ENCODE peak calls at places on chromosomes 1 and 21, in seven cellular contexts. A, Z, B, X, O, C and E are unnamed samples.

GRCh38 chr1:201022824-201023516 is 544 bp downstream of the KIF21B start:
- DNase-seq in A (peak), Z (peak), B (no peak), X (no peak), O (no peak), C (no peak), E (peak)

GRCh38 chr1:51644533-51645197 is 27.8 kb downstream of the OSBPL9 start:
- DNase-seq in A (no peak), Z (no peak), B (peak), X (peak), O (no peak), C (peak), E (no peak)

GRCh38 chr1:3908886-3909517 is 8.9 kb upstream of the C1orf174 start:
- DNase-seq in A (no peak), Z (no peak), B (no peak), X (no peak), O (no peak), C (no peak), E (no peak)

GRCh38 chr1:111967886-111968285 is 21.6 kb downstream of the KCND3 start:
- DNase-seq in A (no peak), Z (no peak), B (no peak), X (no peak), O (no peak), C (no peak), E (no peak)

GRCh38 chr1:6577831-6578525 is 1.8 kb upstream of the ZBTB48 start:
- DNase-seq in A (no peak), Z (peak), B (no peak), X (no peak), O (no peak), C (no peak), E (no peak)

GRCh38 chr21:46055863-46056281 is 42.0 kb upstream of the COL6A2 start:
- DNase-seq in A (no peak), Z (no peak), B (no peak), X (peak), O (peak), C (peak), E (no peak)

GRCh38 chr1:43980255-43981134 is 1.5 kb downstream of the B4GALT2 start:
- DNase-seq in A (no peak), Z (peak), B (no peak), X (peak), O (no peak), C (no peak), E (no peak)

GRCh38 chr1:205077934-205078311 is 6.3 kb downstream of the TMEM81 start:
- DNase-seq in A (no peak), Z (no peak), B (no peak), X (no peak), O (no peak), C (no peak), E (no peak)

GRCh38 chr1:192807968-192808587 is 761 bp upstream of the RGS2 start:
- DNase-seq in A (no peak), Z (no peak), B (no peak), X (peak), O (no peak), C (peak), E (peak)

GRCh38 chr1:192810253-192810880 is 1.5 kb downstream of the RGS2 start:
- DNase-seq in A (peak), Z (no peak), B (no peak), X (peak), O (no peak), C (peak), E (peak)

GRCh38 chr1:192807221-192807967 is 1.4 kb upstream of the RGS2 start:
- DNase-seq in A (no peak), Z (no peak), B (no peak), X (peak), O (no peak), C (peak), E (no peak)

GRCh38 chr1:192809286-192810252 is 730 bp downstream of the RGS2 start:
- DNase-seq in A (peak), Z (peak), B (no peak), X (peak), O (no peak), C (peak), E (peak)

DNA sequence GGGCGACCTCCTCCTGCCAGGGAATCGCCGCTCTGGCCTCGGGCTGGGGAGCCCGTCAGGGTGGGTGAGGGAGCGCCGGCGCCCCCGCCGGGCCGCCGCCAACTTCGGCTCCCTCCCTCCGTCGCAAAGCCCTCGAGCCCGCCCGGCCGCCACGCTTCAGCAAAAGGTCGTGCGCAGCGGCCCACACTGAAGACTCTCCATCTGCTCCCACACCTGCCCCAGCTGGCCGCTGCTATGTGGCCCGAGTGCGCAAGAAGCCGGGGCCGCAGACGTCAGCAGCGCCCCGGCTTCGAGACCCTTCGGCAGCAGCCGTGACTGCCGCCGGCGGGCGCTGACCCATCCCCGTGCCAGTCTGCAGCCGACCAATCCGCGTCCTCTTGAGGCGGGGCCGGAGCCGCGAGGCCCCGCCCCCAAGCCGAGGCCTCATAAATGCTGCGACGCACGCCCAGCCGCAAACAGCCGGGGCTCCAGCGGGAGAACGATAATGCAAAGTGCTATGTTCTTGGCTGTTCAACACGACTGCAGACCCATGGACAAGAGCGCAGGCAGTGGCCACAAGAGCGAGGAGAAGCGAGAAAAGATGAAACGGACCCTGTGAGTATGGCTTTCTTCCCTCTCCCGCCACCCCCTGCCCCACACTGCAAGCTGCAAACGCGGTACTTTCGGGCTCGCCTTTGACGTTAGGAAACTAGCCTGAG is at the start of gene RGS2:
- DNase-seq in A (peak), Z (peak), B (peak), X (peak), O (peak), C (peak), E (peak)
- TF ChIP-seq CTCF in A (peak), Z (peak), B (peak), X (peak), O (peak), C (no peak), E (peak)

DNA sequence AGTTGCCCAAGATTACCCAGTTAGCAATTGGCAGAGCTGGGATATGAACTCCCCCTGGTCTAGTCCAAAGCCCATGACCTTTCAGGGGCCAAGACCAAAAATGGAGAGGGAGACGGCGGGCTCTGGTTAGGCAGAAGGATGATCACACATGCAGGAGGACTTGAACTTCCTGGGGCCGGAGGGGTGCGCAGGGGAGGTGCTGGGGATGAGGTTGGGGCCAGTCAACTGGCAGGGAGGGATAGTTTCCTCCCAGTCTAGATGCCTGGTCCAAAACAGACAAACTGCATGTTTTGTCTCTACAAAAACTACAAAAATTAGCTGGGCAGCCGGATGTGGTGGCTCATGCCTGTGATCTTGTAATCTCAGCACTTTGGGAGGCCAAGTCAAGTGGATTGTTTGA is 78.1 kb downstream of the NKAIN1 start:
- DNase-seq in A (no peak), Z (no peak), B (no peak), X (no peak), O (no peak), C (no peak), E (no peak)
- H2AFZ ChIP-seq in A (no peak), Z (no peak), B (no peak), X (no peak), O (no peak), C (no peak), E (no peak)

GRCh38 chr1:185434721-185435120 is 117.7 kb upstream of the IVNS1ABP start:
- DNase-seq in A (no peak), Z (no peak), B (no peak), X (no peak), O (no peak), C (no peak), E (no peak)

GRCh38 chr1:185439727-185440415 is 122.8 kb upstream of the IVNS1ABP start:
- DNase-seq in A (no peak), Z (no peak), B (no peak), X (peak), O (no peak), C (no peak), E (no peak)

GRCh38 chr1:185438936-185439335 is 121.9 kb upstream of the IVNS1ABP start:
- DNase-seq in A (no peak), Z (no peak), B (no peak), X (no peak), O (no peak), C (no peak), E (no peak)

GRCh38 chr1:185432943-185433342 is 115.9 kb upstream of the IVNS1ABP start:
- DNase-seq in A (no peak), Z (no peak), B (no peak), X (no peak), O (no peak), C (no peak), E (no peak)

DNA sequence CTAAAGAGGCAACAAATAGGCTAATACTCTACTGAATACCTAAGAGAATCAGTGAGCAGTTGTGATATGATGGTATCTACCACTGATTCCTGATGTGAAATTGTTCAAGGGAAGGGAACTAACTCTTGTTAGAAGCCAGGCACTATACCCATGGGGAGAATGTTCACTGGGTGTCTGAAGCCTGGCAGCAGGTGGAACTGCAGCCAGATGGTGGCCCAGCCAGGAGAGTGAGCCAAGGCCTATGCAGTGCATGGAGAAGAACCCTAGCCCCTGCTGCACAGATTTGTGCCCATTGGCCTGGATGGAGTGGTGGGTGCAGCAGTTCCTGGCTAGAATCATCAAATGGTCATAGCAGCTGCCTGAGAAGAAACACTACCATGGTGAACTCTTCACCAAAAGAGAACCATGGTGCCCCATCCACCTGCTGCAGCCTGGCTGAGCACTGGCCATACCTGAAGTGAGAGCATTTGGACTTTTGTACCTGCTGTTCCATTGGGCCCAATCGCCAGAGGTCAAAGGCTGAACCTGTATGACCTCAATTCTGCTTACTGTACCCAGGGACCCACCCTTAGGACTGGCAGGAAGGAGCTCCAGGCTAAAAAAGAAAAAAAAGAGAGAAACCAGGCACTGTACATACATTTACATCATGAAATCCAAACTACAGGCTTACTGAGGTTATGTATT is 118.8 kb upstream of the IVNS1ABP start:
- DNase-seq in A (no peak), Z (no peak), B (no peak), X (no peak), O (no peak), C (no peak), E (no peak)
- H3K9ac ChIP-seq in A (no peak), Z (no peak), B (no peak), X (no peak), O (no peak), C (no peak), E (no peak)

GRCh38 chr21:36965720-36966065 is 776 bp downstream of the HLCS start:
- DNase-seq in A (peak), Z (no peak), B (no peak), X (no peak), O (no peak), C (no peak), E (no peak)

GRCh38 chr21:36966846-36967657 is 583 bp upstream of the HLCS start:
- DNase-seq in A (peak), Z (no peak), B (no peak), X (no peak), O (no peak), C (peak), E (no peak)

GRCh38 chr21:36964832-36965719 is 1.4 kb downstream of the HLCS start:
- DNase-seq in A (peak), Z (no peak), B (no peak), X (no peak), O (no peak), C (peak), E (no peak)

GRCh38 chr21:36964398-36964797 is 2.1 kb downstream of the HLCS start:
- DNase-seq in A (peak), Z (no peak), B (no peak), X (no peak), O (no peak), C (no peak), E (no peak)

DNA sequence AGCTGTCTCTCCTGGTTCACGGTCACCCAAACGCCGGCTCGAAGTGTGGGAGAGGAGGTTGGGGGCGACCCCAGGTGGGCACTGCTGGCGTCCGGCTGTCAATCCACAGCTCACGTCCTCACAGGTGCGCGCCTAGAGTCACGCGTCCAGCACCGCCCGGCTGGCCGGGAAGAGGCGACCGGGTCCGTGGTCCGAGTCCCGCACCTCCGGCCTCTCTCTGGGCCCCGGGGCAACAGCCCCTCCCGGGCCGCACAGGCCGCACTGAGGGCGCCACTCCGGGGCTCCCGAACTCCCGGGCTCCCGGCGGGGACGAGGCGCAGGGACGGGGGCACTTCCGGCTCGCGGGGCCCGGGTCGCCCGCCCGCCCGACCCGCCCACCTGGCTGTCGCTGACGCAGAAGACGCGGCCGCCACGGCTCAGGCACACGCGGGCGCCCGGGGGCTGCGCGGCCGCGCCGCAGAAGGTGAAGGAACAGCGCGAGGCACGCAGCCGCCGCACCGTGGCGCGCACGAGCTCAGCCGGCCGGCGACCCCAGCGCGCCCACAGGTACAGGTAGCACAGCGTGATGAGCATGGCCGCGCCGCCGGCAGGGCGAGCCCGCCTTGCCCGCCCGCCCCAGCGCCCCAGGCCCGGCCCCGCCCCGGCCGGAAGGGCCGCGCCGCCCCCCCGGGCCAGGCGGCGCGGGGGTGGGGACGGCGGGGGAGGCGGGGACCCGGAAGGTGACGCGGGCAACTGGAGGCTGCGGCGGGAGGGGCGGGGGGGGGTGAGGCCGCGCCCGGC is at the start of gene HLCS:
- DNase-seq in A (peak), Z (peak), B (no peak), X (peak), O (peak), C (peak), E (peak)
- TF ChIP-seq CTCF in A (peak), Z (no peak), B (no peak), X (peak), O (peak), C (no peak), E (peak)

GRCh38 chr1:16205891-16206546 is 6.4 kb downstream of the ARHGEF19 start:
- DNase-seq in A (no peak), Z (no peak), B (no peak), X (no peak), O (no peak), C (no peak), E (no peak)

GRCh38 chr1:16206547-16207317 is 5.7 kb downstream of the ARHGEF19 start:
- DNase-seq in A (peak), Z (peak), B (peak), X (peak), O (peak), C (peak), E (peak)

GRCh38 chr1:16209132-16209846 is 3.2 kb downstream of the ARHGEF19 start:
- DNase-seq in A (no peak), Z (no peak), B (no peak), X (no peak), O (no peak), C (no peak), E (no peak)

GRCh38 chr1:16208270-16208987 is 4.0 kb downstream of the ARHGEF19 start:
- DNase-seq in A (no peak), Z (no peak), B (no peak), X (peak), O (no peak), C (no peak), E (no peak)

DNA sequence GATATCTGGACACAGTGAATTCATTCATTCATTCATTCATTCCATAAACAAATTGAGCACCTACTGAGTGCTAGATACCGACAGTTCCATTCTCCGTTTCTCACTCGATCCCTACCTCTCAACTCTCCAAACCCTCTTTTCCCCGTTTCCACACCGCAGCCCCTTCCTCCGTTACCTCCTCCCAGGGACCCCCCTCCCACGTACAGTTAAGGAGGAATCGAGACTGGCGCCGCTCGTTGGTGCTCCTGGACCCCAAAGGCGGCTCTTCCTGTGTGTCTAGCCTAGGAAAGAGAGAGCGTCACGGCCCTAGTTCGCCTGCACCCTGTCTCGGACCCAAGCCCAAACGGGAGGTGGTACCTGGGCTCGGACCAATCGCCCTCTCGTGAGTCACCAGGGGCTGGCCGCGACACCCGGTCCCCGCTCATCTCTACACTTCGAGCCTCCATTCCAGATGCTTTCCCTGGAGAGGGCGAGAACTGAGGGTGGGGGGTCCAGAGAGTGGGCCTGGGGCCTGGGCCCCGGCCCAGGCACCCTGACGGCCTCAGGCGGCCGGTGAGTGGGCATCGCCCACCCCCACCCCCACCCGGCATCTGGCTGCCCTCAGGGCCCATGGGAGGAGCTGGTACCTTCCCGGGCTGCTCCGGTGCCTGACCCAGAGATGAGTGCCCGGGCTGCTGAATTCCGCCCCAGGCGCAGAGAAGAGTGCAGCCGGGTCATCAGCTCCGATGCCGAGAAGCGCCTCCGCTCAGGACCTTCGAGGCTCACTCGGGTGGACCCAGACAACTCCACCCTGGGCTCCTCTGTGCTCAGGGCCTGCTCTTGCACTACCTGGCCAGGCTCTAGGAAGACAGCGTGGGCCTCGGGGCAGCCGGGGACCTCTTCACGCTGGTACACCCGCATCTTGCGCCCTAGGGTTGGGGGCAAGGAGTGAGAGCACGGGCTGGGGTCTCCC is 4.9 kb downstream of the ARHGEF19 start:
- DNase-seq in A (no peak), Z (no peak), B (no peak), X (no peak), O (peak), C (no peak), E (no peak)
- H2AFZ ChIP-seq in A (peak), Z (peak), B (peak), X (peak), O (no peak), C (peak), E (peak)

GRCh38 chr1:169679692-169680091 is 31.7 kb downstream of the SELL start:
- DNase-seq in A (no peak), Z (no peak), B (no peak), X (no peak), O (no peak), C (no peak), E (no peak)
- H3K9ac ChIP-seq in A (no peak), Z (no peak), B (no peak), X (no peak), O (no peak), C (no peak), E (no peak)

GRCh38 chr1:223712184-223712855 is at the start of gene CAPN2:
- DNase-seq in A (peak), Z (peak), B (no peak), X (peak), O (peak), C (peak), E (peak)
- TF ChIP-seq CTCF in A (peak), Z (peak), B (peak), X (peak), O (peak), C (peak), E (peak)